ENCODE peak calls at places on chromosomes 12 and 14, in eight cellular contexts. I is sigmoid colon, M is HCT116, U is endothelial cell of umbilical vein, H is HepG2, W is stomach, Z is breast epithelium, R is transverse colon. K is an unnamed sample. For H3K4me1, the result is how much of the 10 kb centered on the place peaks cover.

GRCh38 chr14:61532818-61533217 is 162.5 kb upstream of the HIF1A start:
- DNase-seq in I (no peak), M (no peak), U (no peak), H (no peak), W (no peak), Z (no peak), R (no peak), K (no peak)

GRCh38 chr12:25824729-25825128 is 133.8 kb upstream of the RASSF8 start:
- DNase-seq in I (no peak), M (no peak), U (no peak), H (no peak), W (no peak), Z (no peak), R (no peak), K (peak)

GRCh38 chr14:41476526-41476925 is 130.2 kb upstream of the LRFN5 start:
- DNase-seq in I (no peak), M (no peak), U (no peak), H (no peak), W (no peak), Z (no peak), R (no peak), K (no peak)

GRCh38 chr12:41212625-41213024 is 24.5 kb downstream of the PDZRN4 start:
- DNase-seq in I (no peak), M (no peak), U (no peak), H (no peak), W (no peak), Z (no peak), R (no peak), K (no peak)

GRCh38 chr12:107027304-107028053 is 40.5 kb upstream of the MTERF2 start:
- DNase-seq in I (no peak), M (peak), U (peak), H (peak), W (no peak), Z (peak), R (no peak), K (peak)

GRCh38 chr12:59736786-59737185 is 141.0 kb downstream of the SLC16A7 start:
- DNase-seq in I (no peak), M (no peak), U (peak), H (no peak), W (no peak), Z (no peak), R (no peak), K (no peak)

GRCh38 chr12:3294481-3294911 is 196.5 kb upstream of the PRMT8 start:
- DNase-seq in I (no peak), M (no peak), U (no peak), H (no peak), W (no peak), Z (no peak), R (no peak), K (no peak)

GRCh38 chr12:66612053-66612775 is 66.7 kb downstream of the GRIP1 start:
- DNase-seq in I (no peak), M (no peak), U (no peak), H (no peak), W (no peak), Z (no peak), R (no peak), K (no peak)

GRCh38 chr14:84657866-84658385 is 872.0 kb upstream of the FLRT2 start:
- DNase-seq in I (no peak), M (no peak), U (no peak), H (no peak), W (no peak), Z (no peak), R (no peak), K (no peak)

GRCh38 chr14:68293404-68293803 is 473.8 kb downstream of the RAD51B start:
- DNase-seq in I (no peak), M (no peak), U (peak), H (no peak), W (no peak), Z (no peak), R (peak), K (no peak)

GRCh38 chr14:58699656-58700055 is 61.9 kb downstream of the DACT1 start:
- DNase-seq in I (no peak), M (no peak), U (no peak), H (no peak), W (no peak), Z (no peak), R (no peak), K (no peak)

GRCh38 chr12:132163041-132163910 is 19.0 kb downstream of the NOC4L start:
- DNase-seq in I (no peak), M (no peak), U (no peak), H (no peak), W (no peak), Z (no peak), R (no peak), K (no peak)

GRCh38 chr12:113660941-113661340 is 189.3 kb upstream of the LHX5 start:
- DNase-seq in I (no peak), M (no peak), U (no peak), H (no peak), W (no peak), Z (no peak), R (no peak), K (no peak)

GRCh38 chr12:1702708-1703107 is 11.8 kb downstream of the ADIPOR2 start:
- DNase-seq in I (no peak), M (no peak), U (no peak), H (no peak), W (no peak), Z (no peak), R (no peak), K (no peak)

GRCh38 chr14:99564256-99564902 is 39.6 kb downstream of the CCDC85C start:
- DNase-seq in I (peak), M (no peak), U (peak), H (peak), W (peak), Z (peak), R (no peak), K (peak)

GRCh38 chr12:22459872-22460490 is 84.4 kb downstream of the C2CD5 start:
- DNase-seq in I (no peak), M (peak), U (peak), H (peak), W (no peak), Z (no peak), R (no peak), K (peak)

GRCh38 chr12:64742371-64742770 is 16.8 kb downstream of the GNS start:
- DNase-seq in I (no peak), M (no peak), U (no peak), H (no peak), W (no peak), Z (no peak), R (no peak), K (no peak)

GRCh38 chr12:109489955-109490565 is 12.6 kb downstream of the UBE3B start:
- DNase-seq in I (no peak), M (no peak), U (no peak), H (no peak), W (no peak), Z (no peak), R (no peak), K (no peak)

GRCh38 chr14:88300817-88301216 is 22.3 kb downstream of the KCNK10 start:
- DNase-seq in I (no peak), M (no peak), U (no peak), H (peak), W (no peak), Z (no peak), R (no peak), K (no peak)

GRCh38 chr12:58920102-58920955 is at the start of gene LRIG3:
- DNase-seq in I (peak), M (peak), U (peak), H (peak), W (peak), Z (peak), R (peak), K (peak)

GRCh38 chr12:98698603-98699463 is 53.7 kb downstream of the APAF1 start:
- DNase-seq in I (peak), M (peak), U (peak), H (peak), W (peak), Z (peak), R (peak), K (peak)

GRCh38 chr14:103023881-103024473 is 33.4 kb downstream of the CDC42BPB start:
- DNase-seq in I (no peak), M (no peak), U (peak), H (no peak), W (no peak), Z (no peak), R (no peak), K (no peak)

GRCh38 chr12:16609140-16609539 is 3.2 kb upstream of the LMO3 start:
- DNase-seq in I (no peak), M (no peak), U (no peak), H (no peak), W (no peak), Z (no peak), R (no peak), K (no peak)

GRCh38 chr12:2641209-2641608 is 153.6 kb upstream of the FKBP4 start:
- DNase-seq in I (peak), M (peak), U (peak), H (no peak), W (no peak), Z (no peak), R (peak), K (no peak)

GRCh38 chr12:93624595-93625294 is 52.3 kb downstream of the SOCS2 start:
- DNase-seq in I (no peak), M (peak), U (peak), H (peak), W (no peak), Z (no peak), R (no peak), K (no peak)

GRCh38 chr14:54627718-54628345 is 60.9 kb downstream of the SAMD4A start:
- DNase-seq in I (no peak), M (no peak), U (peak), H (no peak), W (no peak), Z (no peak), R (no peak), K (no peak)

GRCh38 chr12:32261638-32262037 is 137.7 kb upstream of the FGD4 start:
- DNase-seq in I (no peak), M (no peak), U (no peak), H (peak), W (no peak), Z (no peak), R (no peak), K (no peak)

GRCh38 chr14:68507544-68508081 is 285.3 kb downstream of the ZFP36L1 start:
- DNase-seq in I (no peak), M (no peak), U (no peak), H (no peak), W (no peak), Z (no peak), R (no peak), K (peak)

GRCh38 chr12:92257261-92257660 is 111.6 kb upstream of the BTG1 start:
- DNase-seq in I (no peak), M (no peak), U (no peak), H (no peak), W (no peak), Z (no peak), R (no peak), K (no peak)

GRCh38 chr12:86948851-86949250 is 692.7 kb upstream of the MGAT4C start:
- DNase-seq in I (no peak), M (no peak), U (no peak), H (no peak), W (no peak), Z (no peak), R (no peak), K (no peak)

GRCh38 chr12:88889326-88890110 is 309.2 kb upstream of the KITLG start:
- DNase-seq in I (no peak), M (no peak), U (peak), H (no peak), W (no peak), Z (no peak), R (no peak), K (no peak)

GRCh38 chr12:1173806-1174617 is 183.0 kb downstream of the ERC1 start:
- DNase-seq in I (no peak), M (no peak), U (no peak), H (no peak), W (no peak), Z (no peak), R (peak), K (no peak)

GRCh38 chr14:91394105-91395081 is 23.2 kb downstream of the CCDC88C start:
- DNase-seq in I (no peak), M (no peak), U (no peak), H (no peak), W (no peak), Z (no peak), R (no peak), K (no peak)

GRCh38 chr12:2354151-2354991 is 301.6 kb downstream of the CACNA1C start:
- DNase-seq in I (no peak), M (no peak), U (no peak), H (no peak), W (no peak), Z (no peak), R (no peak), K (no peak)

GRCh38 chr12:56158029-56158925 is at the start of gene MYL6:
- DNase-seq in I (peak), M (peak), U (peak), H (peak), W (peak), Z (peak), R (peak), K (peak)

GRCh38 chr12:56160160-56160763 is 2.1 kb downstream of the MYL6 start:
- DNase-seq in I (no peak), M (no peak), U (peak), H (no peak), W (no peak), Z (no peak), R (peak), K (no peak)

GRCh38 chr12:56159482-56160105 is 1.4 kb downstream of the MYL6 start:
- DNase-seq in I (no peak), M (no peak), U (peak), H (no peak), W (no peak), Z (no peak), R (no peak), K (no peak)

GRCh38 chr12:56157201-56158028 is 744 bp upstream of the MYL6 start:
- DNase-seq in I (peak), M (peak), U (peak), H (peak), W (peak), Z (peak), R (peak), K (peak)

DNA sequence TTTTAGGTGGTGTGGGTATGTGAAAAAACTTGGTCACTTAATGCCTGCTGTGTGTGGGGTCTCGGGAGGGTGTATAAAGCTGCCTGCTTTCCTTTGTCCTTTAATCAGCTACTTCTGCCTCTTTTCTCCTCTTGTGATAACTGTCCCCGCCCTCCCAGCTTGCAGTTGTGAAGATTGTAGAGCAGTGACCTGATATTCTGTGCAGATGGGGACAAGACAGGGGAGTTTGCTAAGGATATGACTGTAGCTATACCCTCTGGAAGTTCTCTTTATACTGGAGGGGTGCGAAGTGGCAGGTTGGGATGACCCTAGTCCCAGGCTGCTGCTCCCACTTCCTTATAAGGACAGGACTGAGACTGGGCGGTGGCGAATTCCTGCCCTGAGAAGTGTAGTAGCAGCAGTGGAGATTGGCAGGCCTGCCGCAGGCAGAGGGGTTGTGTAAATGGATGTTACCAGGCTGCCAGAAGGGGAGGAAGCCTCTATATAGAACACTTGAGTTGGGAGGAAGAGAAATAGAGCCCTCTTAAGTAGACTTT is 835 bp downstream of the MYL6 start:
- DNase-seq in I (peak), M (no peak), U (peak), H (peak), W (peak), Z (peak), R (peak), K (peak)
- TF ChIP-seq POLR2A in I (peak), M (no peak), U (no peak), H (peak), W (no peak), Z (peak), R (peak), K (peak)

GRCh38 chr12:6936378-6936638 is 7.3 kb upstream of the RNU7-1 start:
- DNase-seq in I (no peak), M (no peak), U (no peak), H (no peak), W (no peak), Z (no peak), R (no peak), K (no peak)

GRCh38 chr12:6934110-6934509 is 6.4 kb downstream of the ATN1 start:
- DNase-seq in I (no peak), M (no peak), U (peak), H (no peak), W (no peak), Z (peak), R (no peak), K (no peak)

GRCh38 chr12:6935221-6935550 is 7.4 kb downstream of the ATN1 start:
- DNase-seq in I (no peak), M (no peak), U (no peak), H (no peak), W (no peak), Z (no peak), R (no peak), K (no peak)

GRCh38 chr12:6936642-6937480 is 6.8 kb upstream of the RNU7-1 start:
- DNase-seq in I (no peak), M (no peak), U (no peak), H (no peak), W (no peak), Z (no peak), R (no peak), K (no peak)

GRCh38 chr12:6935551-6936377 is 7.9 kb upstream of the RNU7-1 start:
- DNase-seq in I (no peak), M (no peak), U (no peak), H (no peak), W (no peak), Z (no peak), R (no peak), K (no peak)
- TF ChIP-seq POLR2AphosphoS5 in I (no peak), M (no peak), U (no peak), H (no peak), W (no peak), Z (no peak), R (no peak), K (no peak)

GRCh38 chr14:52064174-52064573 is 4.7 kb downstream of the NID2 start:
- DNase-seq in I (no peak), M (no peak), U (no peak), H (no peak), W (no peak), Z (no peak), R (no peak), K (no peak)
- H3K4me1 ChIP-seq in I (half or more), M (under half), U (under half), H (under half), W (under half), Z (under half), R (half or more), K (under half)

GRCh38 chr12:122265931-122266771 is at the start of gene VPS33A:
- DNase-seq in I (peak), M (peak), U (peak), H (peak), W (peak), Z (peak), R (peak), K (peak)
- TF ChIP-seq POLR2A in I (peak), M (peak), U (peak), H (peak), W (peak), Z (peak), R (peak), K (peak)

GRCh38 chr14:64117671-64118402 is 176.3 kb downstream of the ESR2 start:
- DNase-seq in I (no peak), M (no peak), U (no peak), H (no peak), W (peak), Z (peak), R (no peak), K (peak)
- TF ChIP-seq POLR2AphosphoS5 in I (no peak), M (no peak), U (no peak), H (no peak), W (no peak), Z (no peak), R (no peak), K (peak)

GRCh38 chr12:122891661-122892525 is 4.0 kb downstream of the VPS37B start:
- DNase-seq in I (no peak), M (no peak), U (peak), H (no peak), W (no peak), Z (no peak), R (no peak), K (no peak)
- H3K4me1 ChIP-seq in I (half or more), M (half or more), U (half or more), H (half or more), W (half or more), Z (under half), R (half or more), K (under half)

K was measured in prostate gland.